ENCODE peak calls at places on chromosomes 5 and 9, in five cellular contexts. K is T-helper 2 cell, E is GM23248, T is neural crest cell, Z is astrocyte of the spinal cord. Q is an unnamed sample.

GRCh38 chr9:14373319-14373632 is 59.3 kb upstream of the NFIB start:
- DNase-seq in K (no peak), E (no peak), T (no peak), Z (peak), Q (no peak)

GRCh38 chr9:98385751-98386150 is 130.3 kb upstream of the TBC1D2 start:
- DNase-seq in K (no peak), E (no peak), T (no peak), Z (no peak), Q (no peak)

GRCh38 chr9:120439147-120439546 is 140.8 kb downstream of the CDK5RAP2 start:
- DNase-seq in K (no peak), E (peak), T (no peak), Z (peak), Q (peak)

GRCh38 chr9:138020120-138020794 is 142.7 kb downstream of the CACNA1B start:
- DNase-seq in K (no peak), E (no peak), T (no peak), Z (no peak), Q (no peak)

GRCh38 chr9:79800578-79800977 is 228.8 kb downstream of the TLE4 start:
- DNase-seq in K (no peak), E (peak), T (no peak), Z (peak), Q (peak)

GRCh38 chr9:71487046-71487445 is 281.3 kb downstream of the CEMIP2 start:
- DNase-seq in K (no peak), E (peak), T (no peak), Z (no peak), Q (peak)

GRCh38 chr5:157473383-157474370 is 13.7 kb downstream of the NIPAL4 start:
- DNase-seq in K (no peak), E (peak), T (no peak), Z (peak), Q (peak)

GRCh38 chr9:16450043-16450442 is 420.4 kb downstream of the BNC2 start:
- DNase-seq in K (no peak), E (no peak), T (no peak), Z (no peak), Q (no peak)

GRCh38 chr5:72511371-72512178 is 4.4 kb upstream of the ZNF366 start:
- DNase-seq in K (no peak), E (peak), T (no peak), Z (peak), Q (peak)

GRCh38 chr5:158317507-158317906 is 458.6 kb upstream of the CLINT1 start:
- DNase-seq in K (no peak), E (no peak), T (no peak), Z (no peak), Q (no peak)

GRCh38 chr5:56817306-56817986 is 2.1 kb downstream of the MAP3K1 start:
- DNase-seq in K (no peak), E (no peak), T (no peak), Z (no peak), Q (no peak)

GRCh38 chr5:167143726-167144125 is 1147.7 kb upstream of the WWC1 start:
- DNase-seq in K (no peak), E (no peak), T (no peak), Z (no peak), Q (no peak)

GRCh38 chr5:123545506-123545905 is 33.5 kb downstream of the CSNK1G3 start:
- DNase-seq in K (no peak), E (peak), T (no peak), Z (no peak), Q (no peak)

GRCh38 chr9:91179237-91180138 is 182.2 kb downstream of the AUH start:
- DNase-seq in K (no peak), E (peak), T (no peak), Z (peak), Q (peak)

GRCh38 chr9:86994231-86994630 is 46.9 kb upstream of the GAS1 start:
- DNase-seq in K (no peak), E (no peak), T (no peak), Z (no peak), Q (no peak)

GRCh38 chr9:78383130-78383529 is 86.2 kb downstream of the PSAT1 start:
- DNase-seq in K (no peak), E (peak), T (no peak), Z (peak), Q (no peak)

GRCh38 chr5:148910686-148911361 is 84.4 kb downstream of the ADRB2 start:
- DNase-seq in K (no peak), E (peak), T (no peak), Z (peak), Q (peak)

GRCh38 chr9:9177081-9177480 is 1377.5 kb upstream of the DMAC1 start:
- DNase-seq in K (no peak), E (no peak), T (no peak), Z (no peak), Q (no peak)

GRCh38 chr5:36751881-36752280 is 124.7 kb upstream of the NIPBL start:
- DNase-seq in K (no peak), E (no peak), T (no peak), Z (no peak), Q (no peak)

GRCh38 chr5:171432581-171433351 is 13.3 kb downstream of the FGF18 start:
- DNase-seq in K (no peak), E (no peak), T (no peak), Z (no peak), Q (no peak)

GRCh38 chr9:97848582-97849237 is 4.3 kb upstream of the FOXE1 start:
- DNase-seq in K (no peak), E (peak), T (no peak), Z (no peak), Q (no peak)

GRCh38 chr9:124766815-124767554 is 4.1 kb downstream of the NR6A1 start:
- DNase-seq in K (no peak), E (no peak), T (no peak), Z (no peak), Q (no peak)

GRCh38 chr9:88037285-88037845 is 63.0 kb upstream of the CDK20 start:
- DNase-seq in K (no peak), E (no peak), T (no peak), Z (no peak), Q (no peak)

GRCh38 chr9:93808115-93809029 is 146.8 kb downstream of the BARX1 start:
- DNase-seq in K (no peak), E (no peak), T (no peak), Z (no peak), Q (no peak)

GRCh38 chr9:79764377-79764776 is 192.6 kb downstream of the TLE4 start:
- DNase-seq in K (no peak), E (peak), T (no peak), Z (peak), Q (peak)

GRCh38 chr9:22307013-22307711 is 139.5 kb upstream of the DMRTA1 start:
- DNase-seq in K (no peak), E (peak), T (peak), Z (peak), Q (peak)

GRCh38 chr9:38371495-38371894 is 21.0 kb upstream of the ALDH1B1 start:
- DNase-seq in K (no peak), E (peak), T (no peak), Z (no peak), Q (peak)

GRCh38 chr5:178786859-178787499 is 56.5 kb upstream of the ZNF354A start:
- DNase-seq in K (no peak), E (peak), T (no peak), Z (peak), Q (peak)

Q was measured in AG08395.